ENCODE peak calls at places on chromosomes 16 and 17, in five cellular contexts. D is SK-N-SH, X is K562, F is HEK293T, N is GM12878. Q is an unnamed sample.

GRCh38 chr17:1164935-1165556 is 14.7 kb downstream of the ABR start:
- DNase-seq in N (no peak), D (no peak), X (no peak), F (no peak), Q (no peak)

GRCh38 chr17:27985306-27985705 is 57.2 kb upstream of the NLK start:
- DNase-seq in X (no peak), F (no peak), D (no peak), N (no peak), Q (no peak)

GRCh38 chr16:86398622-86399021 is 111.7 kb upstream of the FOXF1 start:
- DNase-seq in X (no peak), D (no peak), F (no peak), N (no peak), Q (no peak)

GRCh38 chr17:32998893-32999240 is 7.2 kb downstream of the SPACA3 start:
- DNase-seq in N (no peak), D (no peak), X (no peak), F (no peak), Q (no peak)

GRCh38 chr16:13913374-13914292 is 6.3 kb upstream of the ERCC4 start:
- DNase-seq in N (no peak), X (no peak), D (no peak), F (no peak), Q (no peak)

GRCh38 chr17:61334673-61335072 is 65.0 kb upstream of the TBX2 start:
- DNase-seq in D (no peak), F (no peak), N (no peak), X (no peak), Q (no peak)

GRCh38 chr17:77349976-77350830 is 209.4 kb downstream of the SEC14L1 start:
- DNase-seq in X (no peak), D (no peak), F (peak), N (no peak), Q (no peak)

GRCh38 chr17:17888821-17889220 is 52.0 kb upstream of the SREBF1 start:
- DNase-seq in X (no peak), D (peak), F (no peak), N (no peak), Q (no peak)

GRCh38 chr16:3577302-3577752 is at the start of gene NLRC3:
- DNase-seq in X (no peak), D (no peak), N (no peak), F (no peak), Q (no peak)

GRCh38 chr17:50371526-50371925 is 1.5 kb downstream of the MRPL27 start:
- DNase-seq in N (no peak), D (no peak), F (no peak), X (no peak), Q (no peak)

GRCh38 chr16:87278191-87279093 is 38.8 kb downstream of the C16orf95 start:
- DNase-seq in D (peak), X (peak), N (no peak), F (peak), Q (peak)

GRCh38 chr16:54846761-54847160 is 83.9 kb upstream of the IRX5 start:
- DNase-seq in D (no peak), N (no peak), F (no peak), X (no peak), Q (no peak)

GRCh38 chr16:88970095-88970494 is 6.9 kb downstream of the CBFA2T3 start:
- DNase-seq in N (no peak), X (no peak), D (no peak), F (no peak), Q (no peak)

GRCh38 chr16:78669994-78670393 is 570.5 kb downstream of the WWOX start:
- DNase-seq in X (no peak), F (no peak), D (no peak), N (no peak), Q (no peak)

GRCh38 chr16:9469512-9469911 is 378.1 kb downstream of the HAPSTR1 start:
- DNase-seq in X (no peak), F (no peak), N (no peak), D (no peak), Q (peak)

GRCh38 chr17:56817066-56817465 is 16.7 kb downstream of the C17orf67 start:
- DNase-seq in F (no peak), D (no peak), N (no peak), X (no peak), Q (no peak)

GRCh38 chr17:2695961-2696760 is 15.4 kb downstream of the CLUH start:
- DNase-seq in F (no peak), D (peak), X (no peak), N (no peak), Q (no peak)

GRCh38 chr16:56613706-56614105 is 5.3 kb downstream of the MT2A start:
- DNase-seq in D (no peak), N (no peak), F (no peak), X (no peak), Q (no peak)

GRCh38 chr16:89574681-89575246 is 794 bp upstream of the CPNE7 start:
- DNase-seq in X (peak), N (no peak), D (no peak), F (no peak), Q (no peak)

GRCh38 chr17:6420173-6420641 is 14.7 kb downstream of the AIPL1 start:
- DNase-seq in N (no peak), D (no peak), X (peak), F (peak), Q (no peak)

GRCh38 chr17:61494325-61495160 is 42.3 kb downstream of the TBX4 start:
- DNase-seq in F (no peak), X (no peak), D (peak), N (no peak), Q (peak)

GRCh38 chr17:69597898-69598692 is 183.6 kb downstream of the MAP2K6 start:
- DNase-seq in X (no peak), D (no peak), F (no peak), N (no peak), Q (no peak)

GRCh38 chr17:58402679-58403078 is 14.7 kb downstream of the RNF43 start:
- DNase-seq in F (no peak), X (no peak), N (no peak), D (no peak), Q (no peak)

GRCh38 chr17:38815576-38816193 is 9.4 kb downstream of the CWC25 start:
- DNase-seq in X (peak), D (no peak), F (no peak), N (no peak), Q (no peak)

GRCh38 chr17:77437017-77437416 is 296.2 kb downstream of the SEC14L1 start:
- DNase-seq in N (no peak), F (no peak), D (peak), X (peak), Q (no peak)

GRCh38 chr17:13420294-13421277 is 181.1 kb downstream of the HS3ST3A1 start:
- DNase-seq in N (no peak), X (no peak), D (no peak), F (no peak), Q (peak)

GRCh38 chr17:58332720-58333395 is 4.3 kb upstream of the TSPOAP1 start:
- DNase-seq in N (no peak), X (no peak), F (no peak), D (peak), Q (no peak)

GRCh38 chr17:5526821-5527598 is 40.6 kb downstream of the MIS12 start:
- DNase-seq in F (peak), D (peak), X (peak), N (no peak), Q (peak)

GRCh38 chr17:75319818-75320691 is 30.8 kb upstream of the SLC25A19 start:
- DNase-seq in D (no peak), F (no peak), N (no peak), X (no peak), Q (no peak)

GRCh38 chr17:10812674-10813073 is 8.8 kb upstream of the TMEM238L start:
- DNase-seq in D (no peak), N (no peak), X (no peak), F (no peak), Q (no peak)

GRCh38 chr17:73493212-73493814 is 150.9 kb downstream of the SDK2 start:
- DNase-seq in F (no peak), D (peak), N (no peak), X (no peak), Q (no peak)

GRCh38 chr16:58352690-58353089 is 39.6 kb upstream of the GINS3 start:
- DNase-seq in F (no peak), X (no peak), D (no peak), N (no peak), Q (no peak)

GRCh38 chr16:23334950-23335349 is 32.8 kb downstream of the SCNN1B start:
- DNase-seq in X (no peak), N (no peak), F (no peak), D (no peak), Q (no peak)

GRCh38 chr16:59459811-59460210 is 725.7 kb upstream of the GOT2 start:
- DNase-seq in X (no peak), D (no peak), N (no peak), F (no peak), Q (no peak)

DNA sequence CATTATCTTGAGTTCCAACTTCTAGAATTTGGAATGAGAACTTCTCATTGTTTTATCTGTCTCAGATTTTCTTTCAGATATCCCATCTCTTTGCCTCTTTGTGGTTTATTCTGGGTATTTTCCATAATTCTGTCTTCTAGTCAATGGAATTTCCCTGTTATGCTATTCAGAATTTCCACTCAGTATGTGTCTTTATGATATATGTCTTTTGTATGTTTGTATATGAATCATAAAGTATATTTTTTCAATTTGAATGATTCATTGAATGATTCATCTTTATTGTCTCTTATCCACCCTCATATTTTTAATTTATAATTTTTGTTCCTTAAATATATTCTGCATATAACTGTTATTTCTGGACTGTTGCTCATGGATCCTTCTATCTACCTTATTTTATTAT is 729.7 kb upstream of the GOT2 start:
- DNase-seq in D (no peak), N (no peak), F (no peak), X (no peak), Q (no peak)
- TF ChIP-seq FOXM1 in D (no peak), N (no peak), F (no peak), X (no peak), Q (no peak)

DNA sequence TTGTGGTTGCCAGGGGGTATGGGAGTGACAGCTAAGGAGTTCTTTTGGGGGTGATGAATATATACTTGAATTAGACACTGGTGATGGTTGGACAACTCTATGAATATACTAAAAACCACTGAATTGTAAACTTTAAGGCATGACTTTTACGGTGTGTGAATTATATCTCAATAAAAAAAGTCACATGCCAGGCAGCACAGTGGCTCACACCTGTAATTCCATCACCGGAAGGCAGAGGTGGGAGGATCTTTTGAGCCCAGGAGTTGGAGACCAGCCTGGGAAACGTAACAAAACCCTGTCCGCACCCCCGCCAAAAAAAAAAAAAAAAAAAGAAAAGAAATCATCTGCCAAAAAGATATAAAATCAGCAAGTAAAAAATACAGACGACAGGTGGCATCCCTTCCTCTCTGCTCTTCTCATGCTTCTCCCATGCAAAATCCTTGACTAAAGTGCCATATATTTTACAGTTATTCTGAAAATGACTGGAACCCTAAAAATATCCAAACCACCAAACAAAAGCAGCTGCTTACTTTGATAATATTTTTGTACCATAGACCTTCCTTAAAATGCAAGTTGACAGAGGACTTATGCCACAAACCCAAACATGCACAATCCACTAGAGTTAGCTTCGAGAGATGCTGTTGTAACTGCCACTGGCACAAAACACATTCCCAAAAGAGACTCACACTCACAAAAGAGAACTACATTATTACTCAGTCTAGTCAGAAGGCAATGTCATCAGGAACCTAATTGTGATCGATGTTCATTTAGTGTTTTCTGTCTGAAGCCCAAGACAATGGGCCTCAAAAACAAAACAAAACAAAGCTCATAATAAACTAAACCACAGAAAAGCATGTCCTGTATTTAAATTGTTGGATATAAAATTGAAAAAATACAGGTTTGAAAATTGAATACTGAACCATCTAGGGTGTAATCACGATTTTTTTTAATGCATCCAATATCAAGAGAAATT is 2.5 kb downstream of the CRLF3 start:
- DNase-seq in D (no peak), N (no peak), X (no peak), F (no peak), Q (no peak)
- TF ChIP-seq FOXM1 in D (no peak), N (no peak), X (no peak), F (no peak), Q (no peak)

GRCh38 chr16:53768167-53768566 is 64.2 kb downstream of the FTO start:
- DNase-seq in N (no peak), X (no peak), D (no peak), F (no peak), Q (no peak)
- TF ChIP-seq FOXM1 in N (no peak), X (no peak), D (no peak), F (no peak), Q (no peak)

GRCh38 chr16:2016407-2016922 is 3.1 kb upstream of the NPW start:
- DNase-seq in F (no peak), N (no peak), X (peak), D (peak), Q (peak)

GRCh38 chr16:2015947-2016208 is 3.7 kb upstream of the NPW start:
- DNase-seq in X (no peak), D (no peak), F (no peak), N (no peak), Q (no peak)

GRCh38 chr16:2022723-2023097 is 3.1 kb downstream of the NPW start:
- DNase-seq in X (peak), N (no peak), F (peak), D (peak), Q (no peak)

GRCh38 chr16:2019919-2020831 is 590 bp downstream of the NPW start:
- DNase-seq in N (no peak), X (peak), D (peak), F (no peak), Q (no peak)

DNA sequence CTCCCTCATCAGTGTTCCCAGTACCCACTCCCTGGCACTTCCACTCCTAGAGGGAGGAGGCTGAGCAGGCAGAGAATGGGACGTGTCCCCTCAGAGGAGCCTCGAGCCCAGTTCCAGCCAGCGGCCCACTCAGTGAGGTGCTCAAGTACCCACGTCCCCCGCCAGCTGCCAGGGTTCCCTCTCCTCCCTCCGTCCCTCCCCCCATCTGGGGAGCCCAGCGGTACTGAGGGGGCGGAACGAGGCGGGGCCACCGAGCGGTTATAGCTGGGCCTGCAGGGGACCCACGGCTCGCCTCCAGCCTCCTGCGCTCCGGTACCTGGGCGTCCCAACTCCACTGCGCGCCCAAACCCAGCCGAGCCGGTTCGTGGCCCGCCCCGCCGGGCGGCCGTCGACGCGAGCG is at the start of gene NPW:
- DNase-seq in D (peak), X (peak), N (no peak), F (no peak), Q (no peak)
- TF ChIP-seq FOXM1 in D (no peak), X (no peak), N (no peak), F (no peak), Q (no peak)

GRCh38 chr17:64081802-64082799 is 47.8 kb downstream of the ERN1 start:
- DNase-seq in F (peak), X (peak), D (peak), N (peak), Q (peak)
- TF ChIP-seq FOXM1 in F (no peak), X (no peak), D (no peak), N (no peak), Q (no peak)

GRCh38 chr16:66522816-66523590 is 26.9 kb downstream of the TK2 start:
- DNase-seq in F (no peak), D (no peak), N (no peak), X (no peak), Q (no peak)

GRCh38 chr16:66523861-66524354 is 26.0 kb downstream of the TK2 start:
- DNase-seq in D (no peak), F (no peak), N (no peak), X (no peak), Q (no peak)

GRCh38 chr16:66525396-66526180 is 24.3 kb downstream of the TK2 start:
- DNase-seq in D (no peak), F (no peak), N (no peak), X (no peak), Q (no peak)

GRCh38 chr16:66521951-66522771 is 27.8 kb downstream of the TK2 start:
- DNase-seq in X (peak), F (no peak), N (peak), D (no peak), Q (no peak)

GRCh38 chr16:66524601-66525164 is 25.2 kb downstream of the TK2 start:
- DNase-seq in X (peak), D (no peak), F (no peak), N (peak), Q (no peak)
- TF ChIP-seq FOXM1 in X (no peak), D (no peak), F (no peak), N (no peak), Q (no peak)

DNA sequence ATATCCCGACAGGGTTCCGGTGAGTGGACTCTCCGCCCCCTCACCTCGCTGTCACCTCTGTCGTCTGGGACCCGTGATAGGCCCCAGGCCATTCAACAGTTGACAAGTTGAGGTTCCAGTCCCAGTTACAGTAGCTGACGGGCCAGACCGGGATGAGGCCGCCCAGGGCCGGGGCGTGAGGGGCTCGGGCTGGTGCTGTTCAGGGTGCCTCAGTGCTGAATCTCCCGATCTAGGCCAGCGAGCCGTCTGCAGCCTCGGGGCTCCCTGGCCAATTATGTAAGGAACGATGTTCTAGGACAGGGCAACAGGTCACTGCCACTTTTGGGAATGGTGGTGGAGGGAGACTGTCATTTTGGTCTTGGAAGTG is 693 bp downstream of the GABARAPL2 start:
- DNase-seq in D (peak), X (peak), N (no peak), F (peak), Q (no peak)
- TF ChIP-seq FOXM1 in D (no peak), X (no peak), N (no peak), F (no peak), Q (no peak)

GRCh38 chr17:41391535-41391934 is 5.9 kb downstream of the KRT31 start:
- DNase-seq in X (no peak), D (no peak), F (no peak), N (no peak), Q (no peak)

GRCh38 chr17:41393294-41393693 is 4.1 kb downstream of the KRT31 start:
- DNase-seq in X (no peak), F (no peak), D (no peak), N (no peak), Q (no peak)

GRCh38 chr17:41390411-41390938 is 6.9 kb downstream of the KRT31 start:
- DNase-seq in X (no peak), D (no peak), N (no peak), F (no peak), Q (no peak)

GRCh38 chr17:41393826-41394225 is 3.6 kb downstream of the KRT31 start:
- DNase-seq in F (no peak), D (no peak), N (no peak), X (no peak), Q (no peak)

GRCh38 chr17:41392278-41392677 is 5.1 kb downstream of the KRT31 start:
- DNase-seq in X (no peak), D (no peak), F (no peak), N (no peak), Q (no peak)
- TF ChIP-seq FOXM1 in X (no peak), D (no peak), F (no peak), N (no peak), Q (no peak)